ENCODE peak calls at places on chromosomes 2 and 18, in ten cellular contexts. Z is SHP77; S is NCI-H1092 treated with DMSO at 0.1 percent for 48 hours; C is tibial artery; U is effector memory CD4-positive, alpha-beta T cell; V is Caco-2; G is neural crest cell; R is Right ventricle myocardium superior; K is stimulated activated CD4-positive, alpha-beta T cell treated with anti-CD3 and anti-CD28 coated beads, Interleukin-4, amount 100 ng/mL, for 1 hour; A is spleen. L is an unnamed sample.
A peak's percentile ranks its signal among the peaks of the same experiment; 100 is the strongest.

GRCh38 chr2:238160206-238161129 is 1.7 kb downstream of the ERFE start:
- DNase-seq in V (peak; percentile 16), G (peak; percentile 54), S (no peak), K (no peak), R (peak; percentile 40), C (peak; percentile 16), A (peak; percentile 78), Z (no peak), U (no peak), L (peak; percentile 31)

GRCh38 chr2:109150559-109150958 is 21.6 kb downstream of the SH3RF3 start:
- DNase-seq in A (no peak), S (no peak), G (no peak), C (no peak), U (no peak), Z (no peak), K (no peak), V (no peak), R (no peak), L (no peak)

GRCh38 chr2:164920430-164920829 is 34.9 kb downstream of the SLC38A11 start:
- DNase-seq in V (no peak), U (no peak), G (no peak), A (no peak), R (no peak), K (no peak), C (no peak), S (no peak), Z (no peak), L (no peak)

GRCh38 chr18:39841133-39842041 is 2113.6 kb upstream of the PIK3C3 start:
- DNase-seq in Z (peak; percentile 90), K (no peak), G (peak; percentile 59), V (peak; percentile 59), S (peak; percentile 89), U (no peak), C (no peak), A (peak; percentile 76), R (peak; percentile 48), L (peak; percentile 45)

GRCh38 chr2:47218066-47218581 is 63.0 kb upstream of the STPG4 start:
- DNase-seq in U (no peak), S (no peak), C (no peak), G (no peak), Z (no peak), R (no peak), K (no peak), A (no peak), V (no peak), L (no peak)

GRCh38 chr2:36695746-36696415 is 626 bp upstream of the VIT start:
- DNase-seq in A (no peak), S (no peak), R (no peak), C (no peak), Z (no peak), K (no peak), G (no peak), U (no peak), V (peak; percentile 44), L (no peak)

GRCh38 chr2:133497261-133497893 is 70.9 kb downstream of the NCKAP5 start:
- DNase-seq in C (no peak), V (peak; percentile 5), U (no peak), A (no peak), Z (no peak), K (no peak), S (peak; percentile 32), G (no peak), R (no peak), L (no peak)

GRCh38 chr2:216350214-216350789 is 22.0 kb downstream of the MARCHF4 start:
- DNase-seq in G (no peak), R (no peak), S (no peak), Z (no peak), V (no peak), K (peak; percentile 19), A (no peak), U (no peak), C (no peak), L (no peak)

GRCh38 chr2:165874445-165875039 is 79.0 kb downstream of the TTC21B start:
- DNase-seq in K (no peak), S (peak; percentile 48), V (peak; percentile 42), Z (peak; percentile 10), A (no peak), C (no peak), R (no peak), G (no peak), U (no peak), L (no peak)

GRCh38 chr2:134988994-134989605 is 58.1 kb downstream of the MAP3K19 start:
- DNase-seq in G (no peak), A (no peak), R (no peak), V (peak; percentile 7), U (no peak), K (no peak), C (no peak), Z (no peak), S (peak; percentile 21), L (no peak)

GRCh38 chr2:234368861-234369261 is 128.0 kb downstream of the ARL4C start:
- DNase-seq in C (peak; percentile 67), K (peak; percentile 35), Z (no peak), R (no peak), G (no peak), A (no peak), U (peak; percentile 21), V (peak; percentile 61), S (no peak), L (no peak)

GRCh38 chr2:201807452-201807980 is 1.2 kb downstream of the CDK15 start:
- DNase-seq in G (no peak), U (no peak), Z (no peak), R (peak; percentile 63), S (peak; percentile 7), C (peak; percentile 61), V (no peak), K (no peak), A (no peak), L (peak; percentile 32)

GRCh38 chr2:86368181-86368824 is 30.9 kb upstream of the REEP1 start:
- DNase-seq in S (peak; percentile 6), A (peak; percentile 78), K (peak; percentile 42), R (peak; percentile 55), Z (peak; percentile 28), G (peak; percentile 47), C (no peak), U (peak; percentile 34), V (peak; percentile 74), L (peak; percentile 50)

GRCh38 chr18:74994502-74995403 is 214.2 kb downstream of the PTGR3 start:
- DNase-seq in Z (peak; percentile 51), V (no peak), K (no peak), U (no peak), G (no peak), R (no peak), C (peak; percentile 36), S (peak; percentile 92), A (no peak), L (no peak)

GRCh38 chr2:8481463-8482009 is 200.3 kb upstream of the ID2 start:
- DNase-seq in Z (no peak), C (no peak), A (no peak), V (no peak), S (no peak), R (no peak), G (no peak), U (no peak), K (peak; percentile 19), L (no peak)

GRCh38 chr2:232937278-232937906 is 67.3 kb downstream of the SNORC start:
- DNase-seq in U (no peak), Z (no peak), A (no peak), K (no peak), V (no peak), G (no peak), C (no peak), R (no peak), S (no peak), L (no peak)

GRCh38 chr2:225002039-225002655 is 40.1 kb downstream of the DOCK10 start:
- DNase-seq in S (peak; percentile 64), Z (peak; percentile 71), U (peak; percentile 55), V (peak; percentile 9), K (peak; percentile 40), R (no peak), A (no peak), C (peak; percentile 41), G (peak; percentile 52), L (peak; percentile 35)

GRCh38 chr18:7789853-7790552 is 222.9 kb downstream of the PTPRM start:
- DNase-seq in U (no peak), V (peak; percentile 44), R (no peak), G (no peak), S (peak; percentile 11), Z (no peak), A (no peak), C (no peak), K (no peak), L (no peak)

GRCh38 chr2:55223958-55224760 is 7.9 kb downstream of the CLHC1 start:
- DNase-seq in Z (no peak), S (no peak), R (no peak), C (no peak), U (no peak), A (peak; percentile 79), G (no peak), V (no peak), K (no peak), L (peak; percentile 54)

GRCh38 chr2:43092520-43093179 is 133.8 kb downstream of the ZFP36L2 start:
- DNase-seq in K (no peak), V (no peak), G (no peak), Z (no peak), R (no peak), C (no peak), U (no peak), S (no peak), A (no peak), L (no peak)

GRCh38 chr2:136005462-136006205 is 20.2 kb upstream of the DARS1 start:
- DNase-seq in A (no peak), K (no peak), R (no peak), Z (peak; percentile 1), U (no peak), G (no peak), V (no peak), C (no peak), S (no peak), L (no peak)

GRCh38 chr2:121561617-121562268 is 31.1 kb downstream of the RNU4ATAC start:
- DNase-seq in U (no peak), S (no peak), C (no peak), V (no peak), G (no peak), R (no peak), K (no peak), A (no peak), Z (no peak), L (no peak)

GRCh38 chr2:10281891-10282290 is 20.8 kb upstream of the HPCAL1 start:
- DNase-seq in V (no peak), G (no peak), Z (no peak), C (no peak), S (no peak), U (no peak), K (no peak), R (peak; percentile 22), A (peak; percentile 59), L (no peak)

GRCh38 chr18:25459814-25460213 is 107.8 kb upstream of the ZNF521 start:
- DNase-seq in G (no peak), V (no peak), Z (no peak), A (no peak), U (no peak), C (no peak), R (no peak), K (no peak), S (no peak), L (no peak)

GRCh38 chr2:149715005-149715592 is 127.5 kb upstream of the MMADHC start:
- DNase-seq in S (no peak), Z (no peak), C (no peak), V (peak; percentile 47), K (no peak), U (no peak), A (no peak), G (no peak), R (no peak), L (no peak)

GRCh38 chr2:144115892-144116291 is 404.0 kb downstream of the ZEB2 start:
- DNase-seq in Z (no peak), U (no peak), A (no peak), V (no peak), C (no peak), K (no peak), S (no peak), G (no peak), R (no peak), L (no peak)

GRCh38 chr2:48483916-48484315 is 46.0 kb upstream of the STON1 start:
- DNase-seq in V (no peak), K (no peak), G (no peak), Z (no peak), U (no peak), A (no peak), C (no peak), R (no peak), S (no peak), L (peak; percentile 34)

GRCh38 chr2:159101755-159102489 is 133.5 kb downstream of the TANC1 start:
- DNase-seq in K (no peak), U (no peak), V (no peak), A (no peak), G (no peak), R (no peak), C (no peak), S (no peak), Z (no peak), L (no peak)